ENCODE peak calls at places on chromosomes 1 and 21, in seven cellular contexts. H is activated CD4-positive, alpha-beta T cell treated with anti-CD3 and anti-CD28 coated beads, Interleukin-2, amount 50 U/mL, for 1 hour; R is neural crest cell; G is GM12864; P is breast epithelium; W is G401; J is AG08396. B is an unnamed sample.

GRCh38 chr1:109801791-109802135 is 38.0 kb upstream of the EPS8L3 start:
- DNase-seq in H (no peak), R (no peak), G (no peak), P (peak), W (no peak), J (no peak), B (no peak)

GRCh38 chr1:186681806-186682205 is 1.6 kb upstream of the PTGS2 start:
- DNase-seq in H (no peak), R (no peak), G (no peak), P (no peak), W (no peak), J (no peak), B (no peak)

GRCh38 chr1:206637605-206638004 is 2.3 kb downstream of the DYRK3 start:
- DNase-seq in H (no peak), R (no peak), G (no peak), P (no peak), W (no peak), J (no peak), B (no peak)

GRCh38 chr1:61358770-61359455 is 276.6 kb downstream of the NFIA start:
- DNase-seq in H (no peak), R (no peak), G (no peak), P (no peak), W (peak), J (no peak), B (no peak)

GRCh38 chr1:243325305-243325890 is 69.6 kb downstream of the SDCCAG8 start:
- DNase-seq in H (no peak), R (peak), G (peak), P (no peak), W (peak), J (peak), B (no peak)

GRCh38 chr1:36223373-36223995 is 759 bp upstream of the THRAP3 start:
- DNase-seq in H (peak), R (no peak), G (peak), P (no peak), W (peak), J (no peak), B (no peak)

GRCh38 chr1:157170677-157171515 is 32.7 kb upstream of the ETV3 start:
- DNase-seq in H (peak), R (peak), G (no peak), P (no peak), W (peak), J (no peak), B (peak)

GRCh38 chr21:42430570-42430969 is 26.9 kb downstream of the UBASH3A start:
- DNase-seq in H (no peak), R (no peak), G (no peak), P (peak), W (no peak), J (no peak), B (no peak)

GRCh38 chr1:39322431-39322830 is 117.9 kb downstream of the MACF1 start:
- DNase-seq in H (no peak), R (no peak), G (no peak), P (no peak), W (no peak), J (no peak), B (no peak)

GRCh38 chr21:46065215-46065992 is 32.5 kb upstream of the COL6A2 start:
- DNase-seq in H (no peak), R (no peak), G (no peak), P (peak), W (no peak), J (peak), B (peak)

GRCh38 chr1:38525343-38525948 is 334.1 kb downstream of the RRAGC start:
- DNase-seq in H (no peak), R (no peak), G (no peak), P (no peak), W (no peak), J (no peak), B (no peak)

GRCh38 chr1:234000557-234001081 is 96.1 kb downstream of the SLC35F3 start:
- DNase-seq in H (no peak), R (no peak), G (no peak), P (no peak), W (no peak), J (no peak), B (no peak)

GRCh38 chr1:234710936-234711335 is 101.0 kb upstream of the IRF2BP2 start:
- DNase-seq in H (no peak), R (no peak), G (no peak), P (peak), W (no peak), J (no peak), B (no peak)

GRCh38 chr1:201404722-201405483 is 5.8 kb upstream of the LAD1 start:
- DNase-seq in H (no peak), R (no peak), G (no peak), P (no peak), W (no peak), J (no peak), B (peak)

GRCh38 chr1:228927947-228928898 is 192.9 kb downstream of the RHOU start:
- DNase-seq in H (no peak), R (no peak), G (no peak), P (no peak), W (no peak), J (no peak), B (no peak)

GRCh38 chr1:230270185-230270939 is 155.8 kb downstream of the PGBD5 start:
- DNase-seq in H (no peak), R (no peak), G (no peak), P (peak), W (peak), J (no peak), B (no peak)

GRCh38 chr1:30974536-30974935 is 66.0 kb upstream of the SDC3 start:
- DNase-seq in H (no peak), R (no peak), G (no peak), P (no peak), W (no peak), J (no peak), B (no peak)

GRCh38 chr1:12658531-12659453 is 14.9 kb downstream of the AADACL4 start:
- DNase-seq in H (peak), R (peak), G (peak), P (peak), W (peak), J (peak), B (peak)

GRCh38 chr21:43021191-43021590 is 46.8 kb downstream of the PKNOX1 start:
- DNase-seq in H (no peak), R (no peak), G (no peak), P (no peak), W (no peak), J (no peak), B (no peak)

GRCh38 chr1:30728832-30729638 is 5.7 kb upstream of the MATN1 start:
- DNase-seq in H (no peak), R (no peak), G (no peak), P (no peak), W (no peak), J (no peak), B (no peak)

GRCh38 chr1:167617100-167617949 is 12.7 kb upstream of the RCSD1 start:
- DNase-seq in H (no peak), R (no peak), G (no peak), P (no peak), W (no peak), J (no peak), B (peak)

GRCh38 chr1:50023292-50024159 is at the start of gene AGBL4:
- DNase-seq in H (no peak), R (no peak), G (no peak), P (peak), W (peak), J (peak), B (peak)

GRCh38 chr1:36084502-36085115 is 715 bp downstream of the TEKT2 start:
- DNase-seq in H (no peak), R (no peak), G (no peak), P (no peak), W (no peak), J (peak), B (no peak)

GRCh38 chr1:91731815-91732214 is 154.1 kb downstream of the TGFBR3 start:
- DNase-seq in H (no peak), R (no peak), G (no peak), P (no peak), W (no peak), J (no peak), B (no peak)

GRCh38 chr1:6497215-6497866 is 5.9 kb upstream of the PLEKHG5 start:
- DNase-seq in H (peak), R (peak), G (no peak), P (no peak), W (peak), J (peak), B (peak)

GRCh38 chr1:150362721-150363425 is 1.1 kb upstream of the RPRD2 start:
- DNase-seq in H (no peak), R (no peak), G (no peak), P (no peak), W (no peak), J (no peak), B (no peak)

GRCh38 chr1:29981586-29982239 is 741.7 kb downstream of the MATN1 start:
- DNase-seq in H (no peak), R (no peak), G (no peak), P (no peak), W (no peak), J (no peak), B (no peak)

GRCh38 chr1:193183019-193183643 is 3.3 kb downstream of the B3GALT2 start:
- DNase-seq in H (no peak), R (peak), G (peak), P (no peak), W (peak), J (peak), B (no peak)

GRCh38 chr1:29119365-29119929 is 4.3 kb downstream of the TMEM200B start:
- DNase-seq in H (no peak), R (no peak), G (no peak), P (no peak), W (no peak), J (no peak), B (no peak)

GRCh38 chr1:17520041-17520440 is 19.5 kb upstream of the ARHGEF10L start:
- DNase-seq in H (no peak), R (no peak), G (no peak), P (peak), W (no peak), J (no peak), B (no peak)